ENCODE peak calls at places on chromosomes 12 and 14, in five cellular contexts. K is transverse colon; P is IMR-90; Y is naive thymus-derived CD4-positive, alpha-beta T cell; U is A549. H is an unnamed sample. For H3K4me1, the result is how much of the 10 kb centered on the place peaks cover.

GRCh38 chr12:82329508-82329907 is 28.7 kb downstream of the CCDC59 start:
- DNase-seq in Y (no peak), U (no peak), P (no peak), K (no peak), H (no peak)

GRCh38 chr14:37221073-37221472 is 23.3 kb downstream of the MIPOL1 start:
- DNase-seq in Y (no peak), K (no peak), U (no peak), P (no peak), H (no peak)

GRCh38 chr14:54935958-54936357 is 33.3 kb upstream of the GCH1 start:
- DNase-seq in U (no peak), P (peak), Y (no peak), K (no peak), H (no peak)

GRCh38 chr12:94941440-94941862 is 62.0 kb downstream of the NDUFA12 start:
- DNase-seq in P (peak), U (peak), K (no peak), Y (no peak), H (peak)

GRCh38 chr14:71856199-71856919 is 75.9 kb upstream of the RGS6 start:
- DNase-seq in U (no peak), Y (no peak), P (no peak), K (no peak), H (no peak)

GRCh38 chr12:10140001-10140400 is 10.0 kb upstream of the CLEC7A start:
- DNase-seq in Y (peak), P (peak), U (peak), K (no peak), H (no peak)

GRCh38 chr14:105023791-105024480 is 3.1 kb upstream of the CDCA4 start:
- DNase-seq in Y (no peak), K (no peak), U (peak), P (peak), H (no peak)

GRCh38 chr14:88599321-88599720 is 36.5 kb downstream of the ZC3H14 start:
- DNase-seq in K (no peak), P (no peak), U (no peak), Y (no peak), H (no peak)

GRCh38 chr12:27998170-27999110 is 25.9 kb upstream of the PTHLH start:
- DNase-seq in K (no peak), U (peak), Y (no peak), P (no peak), H (no peak)

GRCh38 chr12:25433581-25434325 is 119.3 kb downstream of the LMNTD1 start:
- DNase-seq in U (no peak), K (no peak), Y (no peak), P (peak), H (no peak)

GRCh38 chr14:80425686-80426085 is 214.4 kb upstream of the DIO2 start:
- DNase-seq in U (peak), Y (no peak), K (no peak), P (peak), H (no peak)

GRCh38 chr12:100927825-100928224 is 133.2 kb downstream of the ANO4 start:
- DNase-seq in Y (no peak), P (peak), K (no peak), U (no peak), H (no peak)

GRCh38 chr12:47023311-47023710 is 56.1 kb upstream of the PCED1B start:
- DNase-seq in K (no peak), P (no peak), U (no peak), Y (no peak), H (no peak)

GRCh38 chr14:104367811-104368750 is 211.5 kb upstream of the C14orf180 start:
- DNase-seq in Y (no peak), U (no peak), K (no peak), P (no peak), H (no peak)

GRCh38 chr14:22432348-22432976 is 156.6 kb downstream of the DAD1 start:
- DNase-seq in Y (peak), U (peak), P (peak), K (peak), H (no peak)

GRCh38 chr12:85076688-85077430 is 40.7 kb downstream of the LRRIQ1 start:
- DNase-seq in Y (no peak), U (peak), P (peak), K (no peak), H (no peak)

GRCh38 chr12:31361730-31362114 is 35.8 kb upstream of the SINHCAF start:
- DNase-seq in P (no peak), K (no peak), U (no peak), Y (no peak), H (no peak)

GRCh38 chr12:12927211-12928079 is 24.5 kb downstream of the GPRC5D start:
- DNase-seq in U (peak), Y (peak), P (peak), K (peak), H (peak)

GRCh38 chr12:39972119-39972518 is 133.8 kb downstream of the SLC2A13 start:
- DNase-seq in U (no peak), K (no peak), Y (no peak), P (no peak), H (no peak)

GRCh38 chr12:55931317-55931779 is 386 bp downstream of the DGKA start:
- DNase-seq in U (no peak), K (peak), Y (no peak), P (no peak), H (no peak)

GRCh38 chr12:47017901-47018479 is 61.4 kb upstream of the PCED1B start:
- DNase-seq in Y (no peak), U (peak), P (peak), K (no peak), H (no peak)

GRCh38 chr14:92328664-92329255 is 5.8 kb downstream of the SLC24A4 start:
- DNase-seq in K (no peak), U (no peak), Y (no peak), P (no peak), H (no peak)

GRCh38 chr12:53056901-53057300 is 7.0 kb downstream of the TNS2 start:
- DNase-seq in P (no peak), K (peak), U (no peak), Y (no peak), H (peak)

GRCh38 chr14:72752034-72752412 is 141.9 kb downstream of the DPF3 start:
- DNase-seq in Y (no peak), K (no peak), U (no peak), P (no peak), H (no peak)

GRCh38 chr14:61077437-61077836 is 96.4 kb downstream of the SLC38A6 start:
- DNase-seq in Y (no peak), K (no peak), U (no peak), P (no peak), H (no peak)

GRCh38 chr14:68389973-68390372 is 402.9 kb downstream of the ZFP36L1 start:
- DNase-seq in P (no peak), U (no peak), K (no peak), Y (no peak), H (no peak)
- H3K4me1 ChIP-seq in P (under half), U (under half), K (under half), Y (under half), H (under half)

GRCh38 chr12:111321317-111321716 is 47.6 kb downstream of the PHETA1 start:
- DNase-seq in P (no peak), U (no peak), K (no peak), Y (no peak), H (no peak)

GRCh38 chr12:111318450-111318849 is 50.4 kb downstream of the PHETA1 start:
- DNase-seq in K (no peak), U (no peak), Y (no peak), P (no peak), H (no peak)

GRCh38 chr12:111322336-111323250 is 46.3 kb downstream of the PHETA1 start:
- DNase-seq in P (no peak), Y (no peak), K (no peak), U (no peak), H (no peak)

GRCh38 chr12:111320233-111321050 is 48.5 kb downstream of the PHETA1 start:
- DNase-seq in P (no peak), U (no peak), Y (no peak), K (no peak), H (no peak)

DNA sequence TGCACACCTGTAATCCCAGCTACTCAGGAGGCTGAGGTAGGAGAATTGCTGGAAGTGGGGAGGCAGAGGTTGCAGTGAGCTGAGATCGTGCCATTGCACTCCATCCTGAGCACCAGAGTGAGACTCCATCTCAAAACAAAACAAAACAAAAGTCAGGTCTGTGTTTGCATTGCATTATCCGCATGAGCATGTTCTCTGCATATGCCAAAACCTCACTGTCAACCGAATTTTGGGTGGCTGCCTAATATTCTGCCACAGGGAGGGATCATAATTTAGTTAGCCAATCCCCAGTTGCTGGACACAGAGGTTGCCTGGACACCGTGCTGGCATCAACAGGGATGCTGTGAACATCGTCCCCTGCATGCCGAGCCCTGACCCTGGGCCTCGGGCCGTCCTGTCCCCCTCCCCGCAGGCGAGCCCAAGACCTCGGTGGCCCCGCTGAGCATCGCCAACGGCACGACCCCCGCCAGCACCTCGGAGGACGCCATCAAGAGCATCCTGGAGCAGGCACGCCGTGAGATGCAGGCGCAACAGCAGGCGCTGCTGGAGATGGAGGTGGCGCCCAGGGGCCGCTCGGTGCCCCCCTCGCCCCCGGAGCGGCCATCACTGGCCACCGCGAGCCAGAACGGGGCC is 49.2 kb downstream of the PHETA1 start:
- DNase-seq in K (no peak), Y (no peak), U (no peak), P (no peak), H (no peak)
- H3K27ac ChIP-seq in K (no peak), Y (no peak), U (no peak), P (no peak), H (no peak)

GRCh38 chr14:34174973-34175372 is 224.1 kb upstream of the EGLN3 start:
- DNase-seq in K (no peak), U (no peak), P (no peak), Y (no peak), H (no peak)
- H3K4me1 ChIP-seq in K (under half), U (under half), P (under half), Y (under half), H (under half)

GRCh38 chr12:19410639-19411184 is 28.6 kb upstream of the AEBP2 start:
- DNase-seq in P (no peak), Y (no peak), U (no peak), K (no peak), H (no peak)

GRCh38 chr12:19410211-19410610 is 29.1 kb upstream of the AEBP2 start:
- DNase-seq in U (no peak), Y (no peak), P (no peak), K (no peak), H (no peak)

GRCh38 chr12:19412844-19413243 is 26.4 kb upstream of the AEBP2 start:
- DNase-seq in K (no peak), P (no peak), U (no peak), Y (no peak), H (no peak)

GRCh38 chr12:19409376-19409775 is 29.9 kb upstream of the AEBP2 start:
- DNase-seq in P (no peak), U (no peak), K (no peak), Y (no peak), H (no peak)

DNA sequence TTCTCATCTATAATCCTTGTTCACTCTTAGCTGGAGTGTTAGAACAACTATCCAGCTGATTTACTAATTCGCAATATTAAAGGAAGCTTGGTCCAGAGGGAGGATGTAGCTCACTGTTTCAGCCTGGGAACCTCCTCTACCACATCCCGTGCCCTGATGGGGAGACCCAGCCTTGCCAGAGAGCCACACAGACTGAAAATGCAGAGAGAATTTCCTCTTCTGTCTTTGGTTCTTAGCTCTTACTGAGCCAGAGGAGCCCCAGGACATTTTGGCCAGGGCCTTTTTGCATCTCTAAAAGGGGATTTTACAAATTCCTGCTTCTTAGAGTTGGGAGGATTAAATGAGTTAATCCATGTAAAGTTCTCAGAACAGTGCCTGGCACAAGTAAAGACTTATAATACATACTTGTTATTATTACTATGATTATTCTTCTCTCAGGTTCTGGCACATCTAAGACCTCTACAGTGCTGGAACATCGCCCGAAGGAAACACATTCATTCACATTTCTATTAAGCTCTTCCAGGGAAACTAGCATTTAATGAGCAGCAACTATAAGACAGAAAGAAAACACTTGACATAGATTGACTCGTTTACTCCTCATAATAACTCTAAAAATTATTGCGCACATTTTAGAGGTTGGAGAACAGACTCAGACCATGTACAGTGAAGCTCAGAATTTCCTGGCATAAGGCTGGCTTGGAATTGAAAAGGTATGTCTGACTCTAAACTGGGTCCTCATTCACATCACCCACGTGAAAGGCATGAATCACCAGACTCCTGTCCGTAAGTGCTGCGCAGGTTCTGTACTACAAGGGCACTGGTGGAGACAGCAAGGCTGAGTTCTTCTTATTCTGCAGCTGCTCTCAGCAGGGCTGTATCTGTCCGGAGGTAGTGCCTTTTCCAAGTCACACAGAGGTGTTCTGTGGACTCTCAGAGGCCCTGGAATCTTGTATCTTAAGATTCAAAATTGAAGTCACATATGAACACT is 27.8 kb upstream of the AEBP2 start:
- DNase-seq in Y (no peak), K (no peak), U (no peak), P (no peak), H (no peak)
- H3K27ac ChIP-seq in Y (no peak), K (no peak), U (no peak), P (no peak), H (no peak)

GRCh38 chr12:50574621-50575348 is 70.0 kb downstream of the DIP2B start:
- DNase-seq in U (no peak), P (peak), K (no peak), Y (no peak), H (no peak)

GRCh38 chr12:50573271-50573670 is 68.5 kb downstream of the DIP2B start:
- DNase-seq in U (no peak), P (no peak), Y (no peak), K (no peak), H (no peak)

GRCh38 chr12:50572760-50573159 is 68.0 kb downstream of the DIP2B start:
- DNase-seq in U (no peak), P (no peak), Y (no peak), K (no peak), H (no peak)

GRCh38 chr12:50569876-50570275 is 65.1 kb downstream of the DIP2B start:
- DNase-seq in U (peak), K (no peak), Y (no peak), P (peak), H (no peak)

GRCh38 chr12:50572275-50572674 is 67.5 kb downstream of the DIP2B start:
- DNase-seq in P (peak), Y (no peak), K (no peak), U (peak), H (no peak)
- H3K4me1 ChIP-seq in P (under half), Y (under half), K (half or more), U (half or more), H (under half)

GRCh38 chr12:124802361-124802760 is 61.3 kb downstream of the SCARB1 start:
- DNase-seq in U (no peak), K (no peak), P (no peak), Y (no peak), H (no peak)
- H3K27ac ChIP-seq in U (no peak), K (no peak), P (no peak), Y (no peak), H (no peak)

DNA sequence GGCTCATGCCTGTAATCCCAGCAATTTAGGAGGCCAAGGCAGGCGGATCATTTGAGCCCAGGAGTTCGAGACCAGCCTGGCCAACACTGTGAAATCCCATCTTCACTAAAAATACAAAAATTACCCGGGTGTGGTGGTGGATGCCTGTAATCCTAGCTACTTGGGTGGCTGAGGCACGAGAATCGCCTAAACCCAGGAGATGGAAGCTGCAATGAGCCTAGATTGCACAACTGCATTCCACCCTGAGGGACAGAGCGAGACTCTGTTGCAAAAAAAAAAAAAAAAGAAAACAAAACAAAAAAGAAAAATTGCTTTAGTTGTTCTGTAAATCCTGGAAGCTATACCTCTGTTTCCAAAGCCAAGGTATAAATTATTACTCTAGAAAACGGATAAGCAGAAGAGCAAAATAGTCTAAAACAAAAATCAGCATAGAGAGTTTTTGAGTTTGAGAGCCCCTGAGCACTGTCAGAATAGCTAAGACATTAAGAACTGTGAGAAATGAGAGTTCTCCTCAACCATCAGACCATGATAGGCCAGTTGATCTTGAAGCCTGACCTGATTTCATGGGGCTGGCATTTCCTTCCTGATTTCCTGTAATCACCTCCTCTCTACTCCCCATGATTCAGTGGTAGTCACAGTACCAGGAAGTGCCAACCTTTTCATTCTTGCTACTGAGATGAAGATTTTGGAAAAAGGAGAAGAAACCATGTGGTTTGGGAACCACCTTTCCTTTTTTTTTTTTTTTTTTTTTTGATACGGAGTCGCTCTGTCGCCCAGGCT is 31.7 kb downstream of the ATP2A2 start:
- DNase-seq in U (peak), Y (no peak), P (peak), K (no peak), H (no peak)
- H3K4me1 ChIP-seq in U (half or more), Y (under half), P (under half), K (under half), H (half or more)

GRCh38 chr12:90028620-90029051 is 320.0 kb upstream of the ATP2B1 start:
- DNase-seq in P (peak), K (no peak), Y (peak), U (no peak), H (no peak)
- H3K27ac ChIP-seq in P (no peak), K (no peak), Y (no peak), U (no peak), H (no peak)

GRCh38 chr12:54616933-54617535 is 17.7 kb downstream of the LACRT start:
- DNase-seq in P (no peak), U (no peak), Y (no peak), K (no peak), H (no peak)

GRCh38 chr12:54628186-54628846 is 6.4 kb downstream of the LACRT start:
- DNase-seq in P (no peak), U (no peak), K (no peak), Y (no peak), H (no peak)

GRCh38 chr12:54627304-54627703 is 7.4 kb downstream of the LACRT start:
- DNase-seq in K (no peak), U (no peak), Y (no peak), P (no peak), H (no peak)

GRCh38 chr12:54624316-54625279 is 10.1 kb downstream of the LACRT start:
- DNase-seq in Y (no peak), P (no peak), U (no peak), K (no peak), H (no peak)

GRCh38 chr12:54622463-54623183 is 12.1 kb downstream of the LACRT start:
- DNase-seq in Y (no peak), K (no peak), U (peak), P (peak), H (no peak)
- H3K4me1 ChIP-seq in Y (under half), K (under half), U (under half), P (under half), H (under half)

GRCh38 chr14:81449576-81449975 is 49.5 kb upstream of the STON2 start:
- DNase-seq in P (no peak), U (no peak), Y (no peak), K (no peak), H (no peak)
- H3K27ac ChIP-seq in P (no peak), U (no peak), Y (no peak), K (no peak), H (no peak)

H was measured in Peyer's patch.